ENCODE peak calls at places on chromosome 12, in four cellular contexts. One of them, this sample, is unnamed.

GRCh38 chr12:51160814-51161459 is 12.0 kb downstream of the TFCP2 start:
- DNase-seq in H9: no peak
- DNase-seq in mesendoderm: no peak
- DNase-seq in IMR-90: no peak
- DNase-seq in this sample: no peak

GRCh38 chr12:18165422-18165871 is 75.5 kb upstream of the RERGL start:
- DNase-seq in H9: no peak
- DNase-seq in mesendoderm: no peak
- DNase-seq in IMR-90: peak
- DNase-seq in this sample: no peak

GRCh38 chr12:27333311-27334009 is 824 bp downstream of the BMAL2 start:
- DNase-seq in H9: peak
- DNase-seq in IMR-90: no peak
- DNase-seq in mesendoderm: no peak
- DNase-seq in this sample: peak

GRCh38 chr12:123062682-123063426 is 82.4 kb downstream of the ARL6IP4 start:
- DNase-seq in H9: no peak
- DNase-seq in mesendoderm: no peak
- DNase-seq in IMR-90: peak
- DNase-seq in this sample: no peak

GRCh38 chr12:54032627-54033100 is at the start of gene HOXC5:
- DNase-seq in mesendoderm: peak
- DNase-seq in H9: peak
- DNase-seq in IMR-90: peak
- DNase-seq in this sample: peak

GRCh38 chr12:26773313-26774104 is 59.5 kb downstream of the ITPR2 start:
- DNase-seq in H9: no peak
- DNase-seq in IMR-90: no peak
- DNase-seq in mesendoderm: no peak
- DNase-seq in this sample: no peak

GRCh38 chr12:53950441-53950781 is 4.3 kb upstream of the HOXC12 start:
- DNase-seq in mesendoderm: no peak
- DNase-seq in H9: no peak
- DNase-seq in IMR-90: no peak
- DNase-seq in this sample: no peak

GRCh38 chr12:88577537-88577936 is 2.7 kb downstream of the KITLG start:
- DNase-seq in H9: no peak
- DNase-seq in mesendoderm: peak
- DNase-seq in IMR-90: no peak
- DNase-seq in this sample: no peak

GRCh38 chr12:123962530-123962929 is 10.1 kb downstream of the CCDC92 start:
- DNase-seq in mesendoderm: no peak
- DNase-seq in H9: no peak
- DNase-seq in IMR-90: no peak
- DNase-seq in this sample: no peak

GRCh38 chr12:58504539-58504938 is 415.8 kb downstream of the LRIG3 start:
- DNase-seq in mesendoderm: no peak
- DNase-seq in H9: no peak
- DNase-seq in IMR-90: peak
- DNase-seq in this sample: no peak

GRCh38 chr12:65074932-65075331 is 46.2 kb downstream of the WIF1 start:
- DNase-seq in mesendoderm: peak
- DNase-seq in IMR-90: no peak
- DNase-seq in H9: no peak
- DNase-seq in this sample: no peak

GRCh38 chr12:27382126-27382795 is 49.6 kb downstream of the BMAL2 start:
- DNase-seq in H9: no peak
- DNase-seq in IMR-90: no peak
- DNase-seq in mesendoderm: no peak
- DNase-seq in this sample: no peak

GRCh38 chr12:7207866-7208612 is 18.6 kb downstream of the PEX5 start:
- DNase-seq in IMR-90: no peak
- DNase-seq in mesendoderm: no peak
- DNase-seq in H9: no peak
- DNase-seq in this sample: no peak

GRCh38 chr12:58346032-58346632 is 404.8 kb downstream of the ATP23 start:
- DNase-seq in mesendoderm: peak
- DNase-seq in H9: no peak
- DNase-seq in IMR-90: peak
- DNase-seq in this sample: no peak

GRCh38 chr12:57299514-57300016 is 48.6 kb upstream of the STAC3 start:
- DNase-seq in IMR-90: peak
- DNase-seq in H9: no peak
- DNase-seq in mesendoderm: peak
- DNase-seq in this sample: no peak

GRCh38 chr12:57817261-57817989 is 1.1 kb downstream of the AVIL start:
- DNase-seq in IMR-90: no peak
- DNase-seq in mesendoderm: no peak
- DNase-seq in H9: no peak
- DNase-seq in this sample: no peak

GRCh38 chr12:132540436-132540835 is 50.5 kb downstream of the FBRSL1 start:
- DNase-seq in mesendoderm: no peak
- DNase-seq in IMR-90: no peak
- DNase-seq in H9: no peak
- DNase-seq in this sample: no peak

GRCh38 chr12:132537049-132537448 is 47.1 kb downstream of the FBRSL1 start:
- DNase-seq in IMR-90: no peak
- DNase-seq in H9: no peak
- DNase-seq in mesendoderm: no peak
- DNase-seq in this sample: no peak

GRCh38 chr12:132539016-132539773 is 49.2 kb downstream of the FBRSL1 start:
- DNase-seq in mesendoderm: no peak
- DNase-seq in IMR-90: no peak
- DNase-seq in H9: no peak
- DNase-seq in this sample: no peak

GRCh38 chr12:132537836-132538235 is 47.9 kb downstream of the FBRSL1 start:
- DNase-seq in mesendoderm: no peak
- DNase-seq in IMR-90: no peak
- DNase-seq in H9: no peak
- DNase-seq in this sample: no peak

DNA sequence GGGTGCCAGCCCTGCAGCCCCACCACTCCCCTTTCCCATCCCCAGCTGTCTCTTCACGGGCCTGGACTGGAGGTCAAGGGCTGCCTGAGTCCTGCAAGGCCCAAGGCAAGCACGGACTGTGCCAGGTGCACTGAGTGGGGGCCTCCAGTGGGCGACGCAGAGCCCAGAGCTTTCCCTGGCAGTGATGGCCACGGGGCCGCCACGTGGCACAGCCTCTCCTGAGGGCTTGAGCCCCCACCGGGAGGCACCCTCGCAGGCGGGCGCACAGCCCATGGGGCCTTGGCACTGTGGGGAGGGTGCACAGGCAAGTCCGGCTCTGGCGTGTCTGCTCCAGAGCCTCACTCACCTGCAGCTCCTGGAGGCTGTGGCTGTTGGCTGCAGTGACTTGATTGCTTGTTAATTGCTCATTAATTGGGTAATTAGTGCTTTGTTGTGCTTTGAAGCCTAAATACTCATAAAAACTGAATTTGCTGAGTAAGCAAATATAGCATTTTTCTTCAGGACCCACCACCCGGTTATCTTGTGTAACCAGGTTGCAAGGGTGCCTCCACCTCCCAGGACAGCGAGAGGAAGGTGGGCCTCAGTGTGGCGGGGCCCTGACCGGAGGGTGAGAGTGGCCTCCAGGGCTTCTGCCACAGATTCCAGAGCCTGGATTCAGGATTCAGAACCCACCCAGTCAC is 48.5 kb downstream of the FBRSL1 start:
- DNase-seq in IMR-90: no peak
- DNase-seq in H9: no peak
- DNase-seq in mesendoderm: no peak
- DNase-seq in this sample: no peak
- H4K5ac ChIP-seq in IMR-90: no peak
- H4K5ac ChIP-seq in H9: no peak
- H4K5ac ChIP-seq in mesendoderm: no peak
- H4K5ac ChIP-seq in this sample: no peak

GRCh38 chr12:52826611-52827498 is 7.3 kb downstream of the KRT79 start:
- DNase-seq in mesendoderm: peak
- DNase-seq in H9: no peak
- DNase-seq in IMR-90: no peak
- DNase-seq in this sample: no peak
- H4K5ac ChIP-seq in mesendoderm: no peak
- H4K5ac ChIP-seq in H9: no peak
- H4K5ac ChIP-seq in IMR-90: no peak
- H4K5ac ChIP-seq in this sample: no peak

GRCh38 chr12:11693068-11693467 is 43.6 kb downstream of the ETV6 start:
- DNase-seq in H9: no peak
- DNase-seq in mesendoderm: no peak
- DNase-seq in IMR-90: no peak
- DNase-seq in this sample: no peak
- H4K5ac ChIP-seq in H9: no peak
- H4K5ac ChIP-seq in mesendoderm: no peak
- H4K5ac ChIP-seq in IMR-90: no peak
- H4K5ac ChIP-seq in this sample: no peak

GRCh38 chr12:114500775-114501473 is 95.0 kb upstream of the TBX5 start:
- DNase-seq in H9: no peak
- DNase-seq in mesendoderm: peak
- DNase-seq in IMR-90: no peak
- DNase-seq in this sample: no peak

GRCh38 chr12:114499338-114499737 is 93.4 kb upstream of the TBX5 start:
- DNase-seq in mesendoderm: no peak
- DNase-seq in H9: no peak
- DNase-seq in IMR-90: peak
- DNase-seq in this sample: no peak

GRCh38 chr12:114504311-114504710 is 98.4 kb upstream of the TBX5 start:
- DNase-seq in H9: no peak
- DNase-seq in mesendoderm: no peak
- DNase-seq in IMR-90: peak
- DNase-seq in this sample: no peak

GRCh38 chr12:114501474-114501807 is 95.5 kb upstream of the TBX5 start:
- DNase-seq in IMR-90: no peak
- DNase-seq in H9: no peak
- DNase-seq in mesendoderm: no peak
- DNase-seq in this sample: no peak
- H4K5ac ChIP-seq in IMR-90: no peak
- H4K5ac ChIP-seq in H9: no peak
- H4K5ac ChIP-seq in mesendoderm: no peak
- H4K5ac ChIP-seq in this sample: no peak

GRCh38 chr12:84157170-84157569 is 755.4 kb downstream of the SLC6A15 start:
- DNase-seq in IMR-90: no peak
- DNase-seq in H9: no peak
- DNase-seq in mesendoderm: peak
- DNase-seq in this sample: no peak

GRCh38 chr12:84161296-84161695 is 751.3 kb downstream of the SLC6A15 start:
- DNase-seq in mesendoderm: no peak
- DNase-seq in H9: no peak
- DNase-seq in IMR-90: no peak
- DNase-seq in this sample: no peak

GRCh38 chr12:84159245-84159644 is 753.4 kb downstream of the SLC6A15 start:
- DNase-seq in H9: no peak
- DNase-seq in mesendoderm: no peak
- DNase-seq in IMR-90: peak
- DNase-seq in this sample: no peak
- H4K5ac ChIP-seq in H9: no peak
- H4K5ac ChIP-seq in mesendoderm: no peak
- H4K5ac ChIP-seq in IMR-90: no peak
- H4K5ac ChIP-seq in this sample: no peak

GRCh38 chr12:39348523-39348922 is 94.4 kb downstream of the KIF21A start:
- DNase-seq in mesendoderm: no peak
- DNase-seq in H9: no peak
- DNase-seq in IMR-90: no peak
- DNase-seq in this sample: no peak

GRCh38 chr12:39343665-39344064 is 99.3 kb downstream of the KIF21A start:
- DNase-seq in H9: no peak
- DNase-seq in IMR-90: no peak
- DNase-seq in mesendoderm: no peak
- DNase-seq in this sample: no peak

GRCh38 chr12:39351153-39351552 is 91.8 kb downstream of the KIF21A start:
- DNase-seq in IMR-90: no peak
- DNase-seq in H9: no peak
- DNase-seq in mesendoderm: no peak
- DNase-seq in this sample: no peak

GRCh38 chr12:39352470-39352869 is 90.5 kb downstream of the KIF21A start:
- DNase-seq in H9: no peak
- DNase-seq in mesendoderm: no peak
- DNase-seq in IMR-90: no peak
- DNase-seq in this sample: no peak

GRCh38 chr12:39348941-39349626 is 93.8 kb downstream of the KIF21A start:
- DNase-seq in H9: no peak
- DNase-seq in IMR-90: no peak
- DNase-seq in mesendoderm: no peak
- DNase-seq in this sample: no peak
- H4K5ac ChIP-seq in H9: no peak
- H4K5ac ChIP-seq in IMR-90: no peak
- H4K5ac ChIP-seq in mesendoderm: no peak
- H4K5ac ChIP-seq in this sample: no peak

GRCh38 chr12:125373375-125373774 is 308.1 kb downstream of the AACS start:
- DNase-seq in H9: no peak
- DNase-seq in IMR-90: no peak
- DNase-seq in mesendoderm: no peak
- DNase-seq in this sample: no peak

GRCh38 chr12:125376422-125376821 is 311.2 kb downstream of the AACS start:
- DNase-seq in mesendoderm: no peak
- DNase-seq in H9: no peak
- DNase-seq in IMR-90: no peak
- DNase-seq in this sample: no peak

GRCh38 chr12:125382896-125383295 is 317.7 kb downstream of the AACS start:
- DNase-seq in IMR-90: no peak
- DNase-seq in H9: no peak
- DNase-seq in mesendoderm: no peak
- DNase-seq in this sample: no peak

GRCh38 chr12:125381373-125381772 is 316.1 kb downstream of the AACS start:
- DNase-seq in mesendoderm: peak
- DNase-seq in H9: no peak
- DNase-seq in IMR-90: no peak
- DNase-seq in this sample: no peak

GRCh38 chr12:125377093-125377492 is 311.9 kb downstream of the AACS start:
- DNase-seq in mesendoderm: no peak
- DNase-seq in IMR-90: no peak
- DNase-seq in H9: no peak
- DNase-seq in this sample: no peak
- H4K5ac ChIP-seq in mesendoderm: no peak
- H4K5ac ChIP-seq in IMR-90: no peak
- H4K5ac ChIP-seq in H9: no peak
- H4K5ac ChIP-seq in this sample: no peak

GRCh38 chr12:5489760-5490432 is 58.0 kb downstream of the NTF3 start:
- DNase-seq in IMR-90: no peak
- DNase-seq in H9: no peak
- DNase-seq in mesendoderm: no peak
- DNase-seq in this sample: no peak
- H4K5ac ChIP-seq in IMR-90: peak
- H4K5ac ChIP-seq in H9: no peak
- H4K5ac ChIP-seq in mesendoderm: no peak
- H4K5ac ChIP-seq in this sample: no peak

This sample was measured in H1.